ENCODE peak calls at places on chromosomes 2 and 18, in seven cellular contexts. One of them, this sample, is unnamed.

GRCh38 chr2:221443631-221444030 is 128.5 kb downstream of the EPHA4 start:
- DNase-seq in cardiac fibroblast: no peak
- DNase-seq in mammary epithelial cell: no peak
- DNase-seq in fibroblast of pulmonary artery: peak; percentile 3
- DNase-seq in astrocyte of the spinal cord: no peak
- DNase-seq in brain microvascular endothelial cell: no peak
- DNase-seq in GM23338: no peak
- DNase-seq in this sample: no peak

GRCh38 chr2:241892299-241893137 is 23.0 kb downstream of the RTP5 start:
- DNase-seq in cardiac fibroblast: no peak
- DNase-seq in mammary epithelial cell: peak; percentile 44
- DNase-seq in fibroblast of pulmonary artery: no peak
- DNase-seq in astrocyte of the spinal cord: no peak
- DNase-seq in brain microvascular endothelial cell: no peak
- DNase-seq in GM23338: no peak
- DNase-seq in this sample: no peak

GRCh38 chr2:50895058-50895457 is 136.9 kb downstream of the NRXN1 start:
- DNase-seq in cardiac fibroblast: no peak
- DNase-seq in mammary epithelial cell: peak; percentile 30
- DNase-seq in fibroblast of pulmonary artery: peak; percentile 3
- DNase-seq in astrocyte of the spinal cord: peak; percentile 5
- DNase-seq in brain microvascular endothelial cell: no peak
- DNase-seq in GM23338: no peak
- DNase-seq in this sample: no peak

GRCh38 chr2:38650012-38650411 is 15.9 kb upstream of the GALM start:
- DNase-seq in cardiac fibroblast: no peak
- DNase-seq in mammary epithelial cell: no peak
- DNase-seq in fibroblast of pulmonary artery: no peak
- DNase-seq in astrocyte of the spinal cord: no peak
- DNase-seq in brain microvascular endothelial cell: no peak
- DNase-seq in GM23338: no peak
- DNase-seq in this sample: no peak

GRCh38 chr2:189657867-189658266 is 3.4 kb upstream of the ASNSD1 start:
- DNase-seq in cardiac fibroblast: peak; percentile 98
- DNase-seq in mammary epithelial cell: no peak
- DNase-seq in fibroblast of pulmonary artery: peak; percentile 94
- DNase-seq in astrocyte of the spinal cord: peak; percentile 33
- DNase-seq in brain microvascular endothelial cell: peak; percentile 92
- DNase-seq in GM23338: no peak
- DNase-seq in this sample: peak; percentile 91

GRCh38 chr18:2853926-2854664 is 7.3 kb downstream of the EMILIN2 start:
- DNase-seq in cardiac fibroblast: peak; percentile 28
- DNase-seq in mammary epithelial cell: no peak
- DNase-seq in fibroblast of pulmonary artery: no peak
- DNase-seq in astrocyte of the spinal cord: no peak
- DNase-seq in brain microvascular endothelial cell: no peak
- DNase-seq in GM23338: no peak
- DNase-seq in this sample: no peak

GRCh38 chr18:44411277-44411900 is 269.3 kb upstream of the SETBP1 start:
- DNase-seq in cardiac fibroblast: no peak
- DNase-seq in mammary epithelial cell: peak; percentile 59
- DNase-seq in fibroblast of pulmonary artery: no peak
- DNase-seq in astrocyte of the spinal cord: no peak
- DNase-seq in brain microvascular endothelial cell: no peak
- DNase-seq in GM23338: no peak
- DNase-seq in this sample: no peak

GRCh38 chr2:31038385-31038784 is 99.9 kb downstream of the GALNT14 start:
- DNase-seq in cardiac fibroblast: no peak
- DNase-seq in mammary epithelial cell: no peak
- DNase-seq in fibroblast of pulmonary artery: no peak
- DNase-seq in astrocyte of the spinal cord: no peak
- DNase-seq in brain microvascular endothelial cell: no peak
- DNase-seq in GM23338: peak; percentile 90
- DNase-seq in this sample: no peak

GRCh38 chr2:25041307-25041927 is 459 bp upstream of the EFR3B start:
- DNase-seq in cardiac fibroblast: peak; percentile 39
- DNase-seq in mammary epithelial cell: peak; percentile 27
- DNase-seq in fibroblast of pulmonary artery: peak; percentile 36
- DNase-seq in astrocyte of the spinal cord: peak; percentile 32
- DNase-seq in brain microvascular endothelial cell: peak; percentile 37
- DNase-seq in GM23338: peak; percentile 94
- DNase-seq in this sample: no peak

GRCh38 chr2:113357071-113357470 is 78.3 kb upstream of the PAX8 start:
- DNase-seq in cardiac fibroblast: no peak
- DNase-seq in mammary epithelial cell: no peak
- DNase-seq in fibroblast of pulmonary artery: no peak
- DNase-seq in astrocyte of the spinal cord: no peak
- DNase-seq in brain microvascular endothelial cell: no peak
- DNase-seq in GM23338: no peak
- DNase-seq in this sample: no peak

GRCh38 chr18:71324356-71324755 is 1035.5 kb downstream of the SOCS6 start:
- DNase-seq in cardiac fibroblast: no peak
- DNase-seq in mammary epithelial cell: no peak
- DNase-seq in fibroblast of pulmonary artery: no peak
- DNase-seq in astrocyte of the spinal cord: no peak
- DNase-seq in brain microvascular endothelial cell: no peak
- DNase-seq in GM23338: no peak
- DNase-seq in this sample: no peak

GRCh38 chr18:54742654-54743053 is 85.6 kb upstream of the RAB27B start:
- DNase-seq in cardiac fibroblast: peak; percentile 99
- DNase-seq in mammary epithelial cell: peak; percentile 94
- DNase-seq in fibroblast of pulmonary artery: peak; percentile 100
- DNase-seq in astrocyte of the spinal cord: peak; percentile 96
- DNase-seq in brain microvascular endothelial cell: peak; percentile 97
- DNase-seq in GM23338: no peak
- DNase-seq in this sample: no peak

GRCh38 chr2:64792310-64792709 is 138.6 kb upstream of the SERTAD2 start:
- DNase-seq in cardiac fibroblast: no peak
- DNase-seq in mammary epithelial cell: no peak
- DNase-seq in fibroblast of pulmonary artery: no peak
- DNase-seq in astrocyte of the spinal cord: no peak
- DNase-seq in brain microvascular endothelial cell: no peak
- DNase-seq in GM23338: no peak
- DNase-seq in this sample: no peak

GRCh38 chr2:172693037-172693436 is 42.6 kb upstream of the RAPGEF4 start:
- DNase-seq in cardiac fibroblast: peak; percentile 96
- DNase-seq in mammary epithelial cell: peak; percentile 97
- DNase-seq in fibroblast of pulmonary artery: peak; percentile 98
- DNase-seq in astrocyte of the spinal cord: peak; percentile 98
- DNase-seq in brain microvascular endothelial cell: peak; percentile 98
- DNase-seq in GM23338: no peak
- DNase-seq in this sample: no peak

GRCh38 chr2:62660582-62661262 is 44.8 kb upstream of the EHBP1 start:
- DNase-seq in cardiac fibroblast: peak; percentile 90
- DNase-seq in mammary epithelial cell: peak; percentile 86
- DNase-seq in fibroblast of pulmonary artery: peak; percentile 80
- DNase-seq in astrocyte of the spinal cord: peak; percentile 91
- DNase-seq in brain microvascular endothelial cell: peak; percentile 87
- DNase-seq in GM23338: no peak
- DNase-seq in this sample: no peak

GRCh38 chr2:242060212-242060835 is 190.8 kb downstream of the RTP5 start:
- DNase-seq in cardiac fibroblast: peak; percentile 78
- DNase-seq in mammary epithelial cell: peak; percentile 45
- DNase-seq in fibroblast of pulmonary artery: peak; percentile 80
- DNase-seq in astrocyte of the spinal cord: peak; percentile 67
- DNase-seq in brain microvascular endothelial cell: peak; percentile 68
- DNase-seq in GM23338: no peak
- DNase-seq in this sample: no peak

GRCh38 chr2:171893196-171893823 is 734 bp downstream of the SLC25A12 start:
- DNase-seq in cardiac fibroblast: peak; percentile 25
- DNase-seq in mammary epithelial cell: peak; percentile 12
- DNase-seq in fibroblast of pulmonary artery: peak; percentile 36
- DNase-seq in astrocyte of the spinal cord: no peak
- DNase-seq in brain microvascular endothelial cell: no peak
- DNase-seq in GM23338: no peak
- DNase-seq in this sample: no peak

GRCh38 chr2:139142252-139142651 is 362.1 kb upstream of the NXPH2 start:
- DNase-seq in cardiac fibroblast: peak; percentile 35
- DNase-seq in mammary epithelial cell: peak; percentile 24
- DNase-seq in fibroblast of pulmonary artery: peak; percentile 50
- DNase-seq in astrocyte of the spinal cord: peak; percentile 38
- DNase-seq in brain microvascular endothelial cell: no peak
- DNase-seq in GM23338: peak; percentile 68
- DNase-seq in this sample: no peak

GRCh38 chr18:58263055-58263732 is 219.2 kb downstream of the NEDD4L start:
- DNase-seq in cardiac fibroblast: no peak
- DNase-seq in mammary epithelial cell: peak; percentile 84
- DNase-seq in fibroblast of pulmonary artery: no peak
- DNase-seq in astrocyte of the spinal cord: peak; percentile 39
- DNase-seq in brain microvascular endothelial cell: no peak
- DNase-seq in GM23338: peak; percentile 29
- DNase-seq in this sample: no peak

GRCh38 chr2:78839259-78839658 is 186.2 kb upstream of the REG3G start:
- DNase-seq in cardiac fibroblast: no peak
- DNase-seq in mammary epithelial cell: no peak
- DNase-seq in fibroblast of pulmonary artery: no peak
- DNase-seq in astrocyte of the spinal cord: no peak
- DNase-seq in brain microvascular endothelial cell: no peak
- DNase-seq in GM23338: peak; percentile 58
- DNase-seq in this sample: no peak

GRCh38 chr2:50746526-50746925 is 285.4 kb downstream of the NRXN1 start:
- DNase-seq in cardiac fibroblast: peak; percentile 3
- DNase-seq in mammary epithelial cell: peak; percentile 12
- DNase-seq in fibroblast of pulmonary artery: peak; percentile 29
- DNase-seq in astrocyte of the spinal cord: peak; percentile 30
- DNase-seq in brain microvascular endothelial cell: peak; percentile 49
- DNase-seq in GM23338: peak; percentile 67
- DNase-seq in this sample: no peak

GRCh38 chr2:26269571-26270170 is 24.9 kb downstream of the HADHB start:
- DNase-seq in cardiac fibroblast: no peak
- DNase-seq in mammary epithelial cell: peak; percentile 84
- DNase-seq in fibroblast of pulmonary artery: no peak
- DNase-seq in astrocyte of the spinal cord: no peak
- DNase-seq in brain microvascular endothelial cell: no peak
- DNase-seq in GM23338: no peak
- DNase-seq in this sample: peak; percentile 13

GRCh38 chr2:26276488-26276887 is 31.7 kb downstream of the HADHB start:
- DNase-seq in cardiac fibroblast: no peak
- DNase-seq in mammary epithelial cell: no peak
- DNase-seq in fibroblast of pulmonary artery: no peak
- DNase-seq in astrocyte of the spinal cord: no peak
- DNase-seq in brain microvascular endothelial cell: no peak
- DNase-seq in GM23338: no peak
- DNase-seq in this sample: no peak

GRCh38 chr2:26273501-26273900 is 28.8 kb downstream of the HADHB start:
- DNase-seq in cardiac fibroblast: peak; percentile 24
- DNase-seq in mammary epithelial cell: no peak
- DNase-seq in fibroblast of pulmonary artery: peak; percentile 25
- DNase-seq in astrocyte of the spinal cord: no peak
- DNase-seq in brain microvascular endothelial cell: no peak
- DNase-seq in GM23338: no peak
- DNase-seq in this sample: no peak

GRCh38 chr2:26270363-26270762 is 25.6 kb downstream of the HADHB start:
- DNase-seq in cardiac fibroblast: no peak
- DNase-seq in mammary epithelial cell: no peak
- DNase-seq in fibroblast of pulmonary artery: no peak
- DNase-seq in astrocyte of the spinal cord: no peak
- DNase-seq in brain microvascular endothelial cell: no peak
- DNase-seq in GM23338: no peak
- DNase-seq in this sample: no peak

GRCh38 chr2:26274058-26274613 is 29.4 kb downstream of the HADHB start:
- DNase-seq in cardiac fibroblast: peak; percentile 98
- DNase-seq in mammary epithelial cell: peak; percentile 100
- DNase-seq in fibroblast of pulmonary artery: peak; percentile 99
- DNase-seq in astrocyte of the spinal cord: peak; percentile 72
- DNase-seq in brain microvascular endothelial cell: peak; percentile 74
- DNase-seq in GM23338: no peak
- DNase-seq in this sample: no peak
- H3K4me3 ChIP-seq in cardiac fibroblast: no peak overlapping the region
- H3K4me3 ChIP-seq in mammary epithelial cell: no peak overlapping the region
- H3K4me3 ChIP-seq in fibroblast of pulmonary artery: peak overlapping the region; percentile 9
- H3K4me3 ChIP-seq in astrocyte of the spinal cord: no peak overlapping the region
- H3K4me3 ChIP-seq in brain microvascular endothelial cell: no peak overlapping the region
- H3K4me3 ChIP-seq in GM23338: no peak overlapping the region
- H3K4me3 ChIP-seq in this sample: no peak overlapping the region

DNA sequence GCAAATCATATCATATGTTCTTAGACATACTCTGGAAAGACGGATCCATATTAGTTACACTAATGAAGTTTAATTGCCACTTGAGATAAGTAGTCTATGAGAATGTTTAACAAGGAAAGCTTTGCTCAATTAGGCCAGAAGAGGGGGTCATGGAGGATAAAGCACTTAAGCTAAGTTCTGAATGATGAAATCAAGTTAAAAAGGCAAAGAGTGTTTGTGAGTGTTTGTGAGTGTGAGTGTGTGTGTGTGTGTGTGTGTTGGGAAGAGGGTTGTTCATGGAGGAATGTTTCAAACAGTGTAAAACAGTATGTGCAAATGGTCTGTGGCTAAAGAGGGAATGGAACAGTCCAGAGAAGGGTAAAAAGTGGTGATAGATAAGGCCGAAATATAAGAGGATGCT is 360.9 kb downstream of the ERBB4 start:
- DNase-seq in cardiac fibroblast: peak; percentile 2
- DNase-seq in mammary epithelial cell: no peak
- DNase-seq in fibroblast of pulmonary artery: peak; percentile 8
- DNase-seq in astrocyte of the spinal cord: no peak
- DNase-seq in brain microvascular endothelial cell: peak; percentile 2
- DNase-seq in GM23338: peak; percentile 72
- DNase-seq in this sample: no peak
- TF ChIP-seq CTCF in cardiac fibroblast: no peak
- TF ChIP-seq CTCF in mammary epithelial cell: no peak
- TF ChIP-seq CTCF in fibroblast of pulmonary artery: peak; percentile 22
- TF ChIP-seq CTCF in astrocyte of the spinal cord: no peak
- TF ChIP-seq CTCF in brain microvascular endothelial cell: peak; percentile 31
- TF ChIP-seq CTCF in GM23338: peak; percentile 52
- TF ChIP-seq CTCF in this sample: peak; percentile 7

GRCh38 chr2:207240649-207241048 is 74.9 kb upstream of the KLF7 start:
- DNase-seq in cardiac fibroblast: no peak
- DNase-seq in mammary epithelial cell: peak; percentile 34
- DNase-seq in fibroblast of pulmonary artery: no peak
- DNase-seq in astrocyte of the spinal cord: no peak
- DNase-seq in brain microvascular endothelial cell: no peak
- DNase-seq in GM23338: no peak
- DNase-seq in this sample: no peak
- H3K4me3 ChIP-seq in cardiac fibroblast: no peak overlapping the region
- H3K4me3 ChIP-seq in mammary epithelial cell: peak overlapping the region; percentile 84
- H3K4me3 ChIP-seq in fibroblast of pulmonary artery: no peak overlapping the region
- H3K4me3 ChIP-seq in astrocyte of the spinal cord: no peak overlapping the region
- H3K4me3 ChIP-seq in brain microvascular endothelial cell: peak overlapping the region; percentile 29
- H3K4me3 ChIP-seq in GM23338: no peak overlapping the region
- H3K4me3 ChIP-seq in this sample: no peak overlapping the region

DNA sequence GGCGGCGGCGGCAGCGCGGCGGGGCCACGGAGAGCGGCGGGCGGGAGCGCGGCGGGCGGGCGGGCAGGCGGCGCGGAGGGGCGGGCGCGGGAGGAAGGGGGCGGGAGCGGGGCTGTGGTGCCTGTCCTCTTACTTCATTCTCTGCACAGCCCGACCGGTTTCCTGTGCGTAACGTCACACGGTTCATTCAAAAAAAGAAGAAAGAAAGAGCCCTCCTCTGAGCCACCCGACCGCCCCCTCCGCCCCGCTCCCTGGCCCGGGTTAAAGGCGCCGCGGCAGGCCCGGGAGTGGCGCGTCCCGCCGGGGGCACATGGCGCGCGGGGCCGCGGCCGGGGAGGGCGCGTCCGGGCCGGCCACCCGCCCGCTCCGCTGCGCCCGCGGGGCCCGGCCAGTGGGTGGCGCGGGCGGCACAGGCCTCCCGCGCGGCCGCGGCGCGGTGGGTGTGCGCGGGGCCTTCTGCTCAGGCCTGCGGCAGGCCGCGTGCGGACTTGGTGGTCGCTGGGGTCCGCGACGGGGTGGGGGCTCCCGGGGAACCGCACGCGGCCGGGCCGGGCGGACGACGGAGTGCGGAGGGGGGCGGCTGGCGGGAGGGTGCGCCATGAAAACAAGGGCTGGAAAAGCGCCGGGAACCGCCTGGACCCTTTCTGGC is 596 bp upstream of the BCL2 start:
- DNase-seq in cardiac fibroblast: peak; percentile 90
- DNase-seq in mammary epithelial cell: peak; percentile 72
- DNase-seq in fibroblast of pulmonary artery: peak; percentile 85
- DNase-seq in astrocyte of the spinal cord: peak; percentile 77
- DNase-seq in brain microvascular endothelial cell: peak; percentile 63
- DNase-seq in GM23338: peak; percentile 87
- DNase-seq in this sample: peak; percentile 80
- TF ChIP-seq CTCF in cardiac fibroblast: no peak
- TF ChIP-seq CTCF in mammary epithelial cell: no peak
- TF ChIP-seq CTCF in fibroblast of pulmonary artery: no peak
- TF ChIP-seq CTCF in astrocyte of the spinal cord: peak; percentile 1
- TF ChIP-seq CTCF in brain microvascular endothelial cell: no peak
- TF ChIP-seq CTCF in GM23338: no peak
- TF ChIP-seq CTCF in this sample: no peak

This sample was measured in GM12864.